ENCODE peak calls at places on chromosome 12, in five cellular contexts. W is brain microvascular endothelial cell, E is transverse colon, N is astrocyte of the spinal cord, P is thyroid gland. Q is an unnamed sample.

GRCh38 chr12:48716168-48716492 is 377 bp downstream of the CCNT1 start:
- DNase-seq in W (no peak), E (no peak), N (no peak), P (no peak), Q (no peak)

GRCh38 chr12:80504389-80505153 is 60.5 kb downstream of the PTPRQ start:
- DNase-seq in W (no peak), E (no peak), N (no peak), P (no peak), Q (no peak)

GRCh38 chr12:99600388-99600787 is 47.2 kb upstream of the GARIN6 start:
- DNase-seq in W (no peak), E (no peak), N (no peak), P (no peak), Q (no peak)

GRCh38 chr12:89281534-89281857 is 70.8 kb downstream of the DUSP6 start:
- DNase-seq in W (no peak), E (no peak), N (no peak), P (no peak), Q (no peak)

GRCh38 chr12:53766881-53767280 is 15.1 kb upstream of the CISTR start:
- DNase-seq in W (peak), E (no peak), N (no peak), P (no peak), Q (no peak)

GRCh38 chr12:108237272-108237671 is 101.8 kb downstream of the CMKLR1 start:
- DNase-seq in W (no peak), E (no peak), N (no peak), P (no peak), Q (no peak)

GRCh38 chr12:89710873-89711179 is 2.2 kb upstream of the ATP2B1 start:
- DNase-seq in W (no peak), E (no peak), N (peak), P (no peak), Q (no peak)

GRCh38 chr12:14410841-14411569 is 45.5 kb downstream of the ATF7IP start:
- DNase-seq in W (no peak), E (no peak), N (no peak), P (no peak), Q (no peak)

GRCh38 chr12:53696655-53697321 is 20.9 kb upstream of the ATP5MC2 start:
- DNase-seq in W (no peak), E (no peak), N (no peak), P (peak), Q (no peak)

GRCh38 chr12:4214912-4215861 is 58.4 kb upstream of the CCND2 start:
- DNase-seq in W (no peak), E (peak), N (no peak), P (peak), Q (no peak)

GRCh38 chr12:14913381-14913781 is 25.0 kb downstream of the ERP27 start:
- DNase-seq in W (no peak), E (peak), N (no peak), P (peak), Q (no peak)

GRCh38 chr12:124305136-124305535 is 10.2 kb downstream of the RFLNA start:
- DNase-seq in W (no peak), E (no peak), N (no peak), P (no peak), Q (no peak)

GRCh38 chr12:114025935-114026334 is 59.8 kb upstream of the RBM19 start:
- DNase-seq in W (no peak), E (no peak), N (no peak), P (no peak), Q (no peak)

GRCh38 chr12:122641976-122642375 is 61.2 kb downstream of the HCAR2 start:
- DNase-seq in W (peak), E (no peak), N (peak), P (no peak), Q (no peak)

GRCh38 chr12:79373896-79374499 is 316.8 kb downstream of the PAWR start:
- DNase-seq in W (peak), E (no peak), N (peak), P (no peak), Q (no peak)

GRCh38 chr12:109134186-109134917 is 18.0 kb downstream of the ACACB start:
- DNase-seq in W (no peak), E (no peak), N (no peak), P (peak), Q (no peak)

GRCh38 chr12:75862692-75863471 is 168.7 kb downstream of the PHLDA1 start:
- DNase-seq in W (peak), E (no peak), N (peak), P (no peak), Q (no peak)

GRCh38 chr12:122306407-122306806 is 40.1 kb upstream of the VPS33A start:
- DNase-seq in W (no peak), E (no peak), N (no peak), P (no peak), Q (no peak)

GRCh38 chr12:55642275-55643068 is 5.8 kb downstream of the OR10P1 start:
- DNase-seq in W (no peak), E (no peak), N (no peak), P (no peak), Q (no peak)

GRCh38 chr12:27969901-27970390 is 2.6 kb downstream of the PTHLH start:
- DNase-seq in W (no peak), E (peak), N (peak), P (peak), Q (no peak)

GRCh38 chr12:9127484-9127883 is 11.8 kb upstream of the A2M start:
- DNase-seq in W (no peak), E (no peak), N (no peak), P (no peak), Q (no peak)

GRCh38 chr12:91608562-91608961 is 425.9 kb upstream of the DCN start:
- DNase-seq in W (no peak), E (no peak), N (no peak), P (no peak), Q (no peak)

GRCh38 chr12:93380480-93381121 is 2.9 kb downstream of the NUDT4 start:
- DNase-seq in W (no peak), E (no peak), N (peak), P (no peak), Q (no peak)

GRCh38 chr12:113030875-113031525 is 25.5 kb upstream of the DTX1 start:
- DNase-seq in W (peak), E (no peak), N (peak), P (peak), Q (no peak)

GRCh38 chr12:132596016-132596415 is 14.4 kb downstream of the LRCOL1 start:
- DNase-seq in W (peak), E (no peak), N (peak), P (peak), Q (no peak)

GRCh38 chr12:25653487-25654175 is 100.5 kb upstream of the LMNTD1 start:
- DNase-seq in W (no peak), E (no peak), N (no peak), P (peak), Q (no peak)

GRCh38 chr12:121774968-121775474 is 18.5 kb downstream of the RHOF start:
- DNase-seq in W (no peak), E (no peak), N (no peak), P (peak), Q (no peak)

GRCh38 chr12:12897286-12897685 is 5.9 kb downstream of the GPRC5A start:
- DNase-seq in W (no peak), E (no peak), N (no peak), P (no peak), Q (no peak)

GRCh38 chr12:45674181-45674580 is 55.3 kb upstream of the ARID2 start:
- DNase-seq in W (no peak), E (no peak), N (no peak), P (no peak), Q (no peak)

GRCh38 chr12:11813422-11813813 is 163.9 kb downstream of the ETV6 start:
- DNase-seq in W (no peak), E (no peak), N (no peak), P (no peak), Q (no peak)

GRCh38 chr12:71556881-71557280 is 106.8 kb downstream of the ZFC3H1 start:
- DNase-seq in W (peak), E (no peak), N (peak), P (no peak), Q (peak)

GRCh38 chr12:113051759-113052158 is 4.8 kb upstream of the DTX1 start:
- DNase-seq in W (no peak), E (no peak), N (no peak), P (no peak), Q (no peak)

GRCh38 chr12:30000401-30000800 is 216.7 kb upstream of the TMTC1 start:
- DNase-seq in W (no peak), E (no peak), N (peak), P (no peak), Q (no peak)

GRCh38 chr12:66393890-66394289 is 91.6 kb downstream of the HELB start:
- DNase-seq in W (no peak), E (no peak), N (no peak), P (no peak), Q (no peak)

GRCh38 chr12:58795825-58796224 is 124.5 kb downstream of the LRIG3 start:
- DNase-seq in W (no peak), E (no peak), N (no peak), P (no peak), Q (no peak)

GRCh38 chr12:131842169-131842568 is 14.0 kb downstream of the MMP17 start:
- DNase-seq in W (no peak), E (no peak), N (no peak), P (no peak), Q (no peak)

GRCh38 chr12:126286203-126286602 is 1221.0 kb downstream of the AACS start:
- DNase-seq in W (no peak), E (no peak), N (no peak), P (no peak), Q (no peak)

GRCh38 chr12:120961604-120962486 is 16.5 kb upstream of the HNF1A start:
- DNase-seq in W (no peak), E (peak), N (no peak), P (peak), Q (no peak)

GRCh38 chr12:107296681-107297086 is 203.3 kb upstream of the CRY1 start:
- DNase-seq in W (no peak), E (no peak), N (peak), P (no peak), Q (no peak)

GRCh38 chr12:115617391-115617790 is 660.1 kb downstream of the MED13L start:
- DNase-seq in W (no peak), E (no peak), N (no peak), P (no peak), Q (no peak)
- TF ChIP-seq CTCF in W (no peak), E (no peak), N (no peak), P (no peak), Q (no peak)

GRCh38 chr12:46884362-46884761 is 58.6 kb upstream of the SLC38A4 start:
- DNase-seq in W (no peak), E (no peak), N (no peak), P (no peak), Q (no peak)
- TF ChIP-seq CTCF in W (no peak), E (no peak), N (no peak), P (no peak), Q (no peak)

GRCh38 chr12:77686760-77687159 is 143.9 kb upstream of the NAV3 start:
- DNase-seq in W (peak), E (no peak), N (peak), P (no peak), Q (peak)
- TF ChIP-seq CTCF in W (peak), E (no peak), N (peak), P (no peak), Q (peak)

GRCh38 chr12:40760821-40761220 is 68.6 kb downstream of the CNTN1 start:
- DNase-seq in W (no peak), E (no peak), N (no peak), P (no peak), Q (no peak)

GRCh38 chr12:40762072-40762471 is 69.8 kb downstream of the CNTN1 start:
- DNase-seq in W (no peak), E (no peak), N (no peak), P (no peak), Q (no peak)
- TF ChIP-seq CTCF in W (no peak), E (no peak), N (no peak), P (no peak), Q (no peak)

GRCh38 chr12:2414810-2415567 is 362.2 kb downstream of the CACNA1C start:
- DNase-seq in W (no peak), E (no peak), N (no peak), P (no peak), Q (no peak)

GRCh38 chr12:2415568-2415944 is 362.8 kb downstream of the CACNA1C start:
- DNase-seq in W (no peak), E (no peak), N (no peak), P (no peak), Q (no peak)

GRCh38 chr12:2418579-2418978 is 365.8 kb downstream of the CACNA1C start:
- DNase-seq in W (no peak), E (no peak), N (no peak), P (no peak), Q (no peak)

GRCh38 chr12:2416158-2416557 is 363.4 kb downstream of the CACNA1C start:
- DNase-seq in W (no peak), E (no peak), N (no peak), P (no peak), Q (no peak)

GRCh38 chr12:2417761-2418160 is 365.0 kb downstream of the CACNA1C start:
- DNase-seq in W (no peak), E (no peak), N (no peak), P (no peak), Q (no peak)
- TF ChIP-seq CTCF in W (no peak), E (no peak), N (no peak), P (no peak), Q (no peak)

DNA sequence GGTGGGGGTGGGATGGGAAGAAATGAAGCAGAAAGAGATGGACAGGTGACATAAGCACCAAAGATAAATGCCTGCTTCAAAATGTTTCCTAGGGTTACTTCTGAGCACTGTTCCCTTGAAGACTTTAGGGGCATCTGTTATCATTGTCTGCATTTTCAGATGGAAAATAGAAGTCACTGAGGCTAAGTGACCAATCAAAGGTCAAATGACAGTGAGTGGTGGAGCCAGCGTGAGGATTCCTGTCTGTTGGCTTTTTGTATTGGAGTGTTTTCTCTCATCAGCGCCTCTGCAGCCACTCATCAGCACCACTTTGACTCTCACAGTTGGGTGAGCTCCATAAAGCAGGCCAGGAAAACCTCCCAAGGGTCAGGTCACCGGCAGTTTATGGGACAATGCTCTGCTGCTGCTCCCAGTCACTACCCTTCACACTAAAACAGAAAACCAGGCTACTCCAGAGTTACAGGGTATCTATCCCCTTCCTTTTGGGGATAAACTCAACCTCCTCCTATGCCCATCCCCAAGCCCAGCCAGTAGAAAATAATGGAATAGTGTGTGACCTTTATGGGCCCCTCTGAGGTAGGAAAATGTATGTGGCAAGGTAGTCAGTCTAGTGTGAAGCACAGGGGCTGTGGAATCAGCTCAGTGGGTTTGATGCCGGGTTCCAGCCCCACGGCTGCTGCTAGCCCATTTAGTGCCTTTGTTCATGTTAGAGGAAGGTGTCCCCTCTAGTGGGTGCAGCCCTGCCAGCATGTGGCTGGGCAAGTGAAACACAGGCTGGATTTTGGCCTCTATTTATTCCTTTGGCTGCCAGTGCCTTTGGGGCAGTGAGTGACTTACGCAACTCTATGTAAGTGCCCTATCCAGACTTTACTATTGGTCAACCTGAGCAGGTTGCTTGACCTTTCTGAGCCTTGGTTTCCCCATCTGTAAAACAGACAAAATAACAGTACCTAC is 133.7 kb upstream of the CPM start:
- DNase-seq in W (no peak), E (no peak), N (no peak), P (peak), Q (no peak)
- TF ChIP-seq CTCF in W (no peak), E (no peak), N (no peak), P (no peak), Q (no peak)

Q was measured in AG04450.